ENCODE peak calls at places on chromosomes 1 and 21, in seven cellular contexts. G is SK-N-SH treated with all-trans-retinoic acid at 6 μM for 48 hours; P is activated naive CD8-positive, alpha-beta T cell treated with anti-CD3 and anti-CD28 coated beads, Interleukin-2, amount 50 U/mL, for 24 hours; J is T-cell; D is sciatic nerve; N is left cardiac atrium; T is effector memory CD8-positive, alpha-beta T cell. C is an unnamed sample.

GRCh38 chr1:14320518-14320917 is 278.0 kb upstream of the KAZN start:
- ATAC-seq in G (no peak), D (no peak), T (no peak), P (no peak), N (no peak), J (no peak), C (no peak)

GRCh38 chr1:109399326-109399957 is 1.7 kb upstream of the SORT1 start:
- ATAC-seq in J (no peak), P (no peak), N (no peak), D (peak; percentile 72), G (peak; percentile 23), T (peak; percentile 37), C (no peak)

GRCh38 chr21:45056505-45056904 is 17.9 kb upstream of the ADARB1 start:
- ATAC-seq in D (no peak), G (no peak), J (no peak), T (no peak), N (no peak), P (no peak), C (no peak)

GRCh38 chr1:2808831-2809605 is 7.5 kb upstream of the TTC34 start:
- ATAC-seq in J (no peak), G (no peak), N (no peak), T (no peak), D (no peak), P (no peak), C (no peak)

GRCh38 chr1:21439721-21440629 is at the start of gene NBPF3:
- ATAC-seq in D (peak; percentile 100), G (peak; percentile 100), P (peak; percentile 97), J (peak; percentile 96), N (peak; percentile 98), T (peak; percentile 94), C (peak; percentile 98)

GRCh38 chr1:101150266-101150665 is 86.6 kb upstream of the S1PR1 start:
- ATAC-seq in G (no peak), D (no peak), P (no peak), N (no peak), J (no peak), T (no peak), C (no peak)

GRCh38 chr1:163866539-163866938 is 544.8 kb downstream of the NUF2 start:
- ATAC-seq in D (peak; percentile 78), J (no peak), P (no peak), G (no peak), N (peak; percentile 27), T (no peak), C (peak; percentile 48)

GRCh38 chr1:243268751-243269460 is 13.1 kb downstream of the SDCCAG8 start:
- ATAC-seq in D (peak; percentile 37), T (no peak), P (no peak), J (no peak), N (peak; percentile 33), G (peak; percentile 63), C (no peak)

GRCh38 chr1:182391362-182392044 is at the start of gene GLUL:
- ATAC-seq in P (peak; percentile 76), G (peak; percentile 94), N (peak; percentile 93), T (peak; percentile 76), D (peak; percentile 85), J (peak; percentile 75), C (peak; percentile 94)

GRCh38 chr1:18581420-18581880 is 49.2 kb upstream of the PAX7 start:
- ATAC-seq in J (no peak), P (peak; percentile 25), D (no peak), G (peak; percentile 84), T (no peak), N (no peak), C (no peak)

GRCh38 chr1:214678386-214678785 is 75.4 kb downstream of the CENPF start:
- ATAC-seq in P (no peak), J (no peak), N (no peak), D (no peak), G (no peak), T (no peak), C (no peak)

GRCh38 chr1:79322511-79323027 is 316.0 kb upstream of the ADGRL4 start:
- ATAC-seq in T (no peak), J (no peak), N (no peak), P (no peak), G (peak; percentile 68), D (no peak), C (no peak)

GRCh38 chr1:172960019-172960418 is 90.7 kb downstream of the TNFSF18 start:
- ATAC-seq in T (no peak), D (no peak), N (no peak), P (no peak), G (peak; percentile 73), J (no peak), C (no peak)

GRCh38 chr1:113488576-113489177 is 98.4 kb downstream of the MAGI3 start:
- ATAC-seq in T (no peak), D (no peak), N (no peak), J (no peak), G (no peak), P (no peak), C (no peak)

GRCh38 chr1:116764466-116764896 is 10.3 kb downstream of the CD2 start:
- ATAC-seq in D (no peak), J (peak; percentile 24), T (peak; percentile 60), P (peak; percentile 40), G (no peak), N (no peak), C (no peak)

GRCh38 chr1:156146749-156147405 is 6.5 kb upstream of the SEMA4A start:
- ATAC-seq in P (no peak), T (no peak), N (peak; percentile 60), J (no peak), G (peak; percentile 0), D (peak; percentile 32), C (no peak)

GRCh38 chr1:117657031-117657430 is 51.2 kb downstream of the TENT5C start:
- ATAC-seq in G (peak; percentile 82), N (no peak), J (no peak), T (no peak), P (no peak), D (no peak), C (no peak)

GRCh38 chr1:53316058-53316741 is 11.7 kb downstream of the LRP8 start:
- ATAC-seq in P (no peak), N (no peak), T (no peak), D (no peak), G (peak; percentile 56), J (no peak), C (no peak)

GRCh38 chr21:27722095-27722494 is 755.2 kb upstream of the ADAMTS5 start:
- ATAC-seq in T (no peak), J (no peak), P (no peak), G (no peak), N (no peak), D (no peak), C (no peak)

GRCh38 chr1:101613549-101613948 is 376.7 kb downstream of the S1PR1 start:
- ATAC-seq in P (no peak), T (no peak), J (no peak), G (no peak), D (no peak), N (no peak), C (no peak)

GRCh38 chr1:23118957-23119792 is 49.5 kb downstream of the LUZP1 start:
- ATAC-seq in G (no peak), J (peak; percentile 74), N (peak; percentile 42), P (peak; percentile 57), D (peak; percentile 29), T (peak; percentile 88), C (no peak)

GRCh38 chr1:160795951-160796383 is at the start of gene LY9:
- ATAC-seq in D (peak; percentile 26), G (no peak), N (peak; percentile 67), T (peak; percentile 87), J (peak; percentile 86), P (peak; percentile 87), C (no peak)

GRCh38 chr1:155966135-155966534 is 12.2 kb downstream of the ARHGEF2 start:
- ATAC-seq in G (no peak), P (no peak), T (no peak), N (no peak), J (no peak), D (no peak), C (no peak)

GRCh38 chr1:85171721-85172120 is 29.1 kb downstream of the SYDE2 start:
- ATAC-seq in G (no peak), P (no peak), T (no peak), N (no peak), J (no peak), D (no peak), C (no peak)

GRCh38 chr1:51964309-51964696 is 26.2 kb downstream of the RAB3B start:
- ATAC-seq in P (no peak), J (no peak), G (no peak), N (no peak), T (no peak), D (no peak), C (no peak)

GRCh38 chr1:218823291-218823900 is 350.3 kb upstream of the LYPLAL1 start:
- ATAC-seq in G (peak; percentile 89), P (no peak), T (no peak), N (no peak), J (no peak), D (peak; percentile 48), C (peak; percentile 46)

GRCh38 chr1:15429701-15430149 is 8.5 kb upstream of the CTRC start:
- ATAC-seq in J (no peak), N (no peak), T (no peak), D (no peak), P (no peak), G (no peak), C (no peak)

GRCh38 chr1:82086739-82087138 is 286.0 kb downstream of the ADGRL2 start:
- ATAC-seq in N (no peak), J (no peak), D (no peak), T (no peak), P (no peak), G (no peak), C (no peak)

GRCh38 chr1:107941123-107941522 is 23.9 kb downstream of the VAV3 start:
- ATAC-seq in N (peak; percentile 51), D (peak; percentile 83), G (no peak), T (no peak), P (no peak), J (no peak), C (peak; percentile 50)

GRCh38 chr1:22540311-22540710 is 23.0 kb upstream of the EPHA8 start:
- ATAC-seq in T (no peak), N (no peak), J (no peak), P (no peak), G (no peak), D (no peak), C (no peak)

GRCh38 chr1:230556453-230556852 is 85.8 kb upstream of the COG2 start:
- ATAC-seq in T (no peak), N (no peak), P (no peak), G (no peak), J (no peak), D (no peak), C (no peak)

GRCh38 chr1:8014381-8014988 is 11.6 kb downstream of the ERRFI1 start:
- ATAC-seq in J (no peak), T (no peak), G (no peak), P (no peak), D (no peak), N (no peak), C (no peak)

GRCh38 chr21:42092805-42093590 is 21.9 kb downstream of the UMODL1 start:
- ATAC-seq in N (no peak), G (no peak), P (no peak), D (no peak), J (no peak), T (no peak), C (no peak)

GRCh38 chr21:40706806-40707205 is 140.2 kb downstream of the DSCAM start:
- ATAC-seq in P (no peak), N (no peak), J (no peak), D (no peak), T (no peak), G (no peak), C (no peak)

GRCh38 chr1:51444096-51444495 is 75.0 kb downstream of the EPS15 start:
- ATAC-seq in N (no peak), D (no peak), G (no peak), J (no peak), T (no peak), P (peak; percentile 66), C (no peak)

GRCh38 chr1:224707849-224708725 is 92.0 kb downstream of the CNIH3 start:
- ATAC-seq in G (peak; percentile 82), N (no peak), P (no peak), J (no peak), T (no peak), D (no peak), C (no peak)